ENCODE peak calls at places on chromosomes 4 and X, in four cellular contexts. H, F, N and R are unnamed samples.

GRCh38 chrX:19245711-19246269 is 97.9 kb upstream of the PDHA1 start:
- DNase-seq in H (no peak), F (no peak), N (no peak), R (no peak)

GRCh38 chr4:13701937-13702446 is 74.5 kb upstream of the BOD1L1 start:
- DNase-seq in H (no peak), F (no peak), N (no peak), R (peak; percentile 62)

GRCh38 chr4:75142850-75143249 is 209.9 kb downstream of the PARM1 start:
- DNase-seq in H (no peak), F (no peak), N (no peak), R (peak; percentile 12)

GRCh38 chrX:28920554-28920953 is 333.3 kb downstream of the IL1RAPL1 start:
- DNase-seq in H (no peak), F (no peak), N (peak; percentile 47), R (peak; percentile 8)

GRCh38 chr4:77473509-77473908 is 132.1 kb upstream of the CXCL13 start:
- DNase-seq in H (peak; percentile 32), F (no peak), N (peak; percentile 16), R (peak; percentile 4)

GRCh38 chr4:157713342-157713741 is 459.5 kb downstream of the GASK1B start:
- DNase-seq in H (no peak), F (no peak), N (no peak), R (no peak)

GRCh38 chr4:36761625-36762024 is 480.2 kb downstream of the DTHD1 start:
- DNase-seq in H (no peak), F (no peak), N (no peak), R (no peak)

GRCh38 chrX:151753313-151754041 is 18.9 kb downstream of the CNGA2 start:
- DNase-seq in H (peak; percentile 69), F (no peak), N (peak; percentile 49), R (peak; percentile 2)

GRCh38 chr4:74219241-74219640 is 61.3 kb downstream of the MTHFD2L start:
- DNase-seq in H (no peak), F (no peak), N (no peak), R (no peak)

GRCh38 chrX:44447214-44447613 is 95.4 kb downstream of the FUNDC1 start:
- DNase-seq in H (no peak), F (no peak), N (no peak), R (no peak)

GRCh38 chr4:25144870-25145481 is 15.3 kb downstream of the SEPSECS start:
- DNase-seq in H (peak; percentile 33), F (no peak), N (peak; percentile 61), R (peak; percentile 21)

GRCh38 chrX:110163488-110163887 is 154.4 kb downstream of the AMMECR1 start:
- DNase-seq in H (no peak), F (no peak), N (peak; percentile 29), R (peak; percentile 66)

GRCh38 chrX:71910526-71911022 is at the start of gene NHSL2:
- DNase-seq in H (no peak), F (no peak), N (no peak), R (peak; percentile 6)

GRCh38 chrX:65596270-65596669 is 61.7 kb upstream of the LAS1L start:
- DNase-seq in H (peak; percentile 52), F (peak; percentile 43), N (peak; percentile 54), R (peak; percentile 49)

GRCh38 chrX:39808471-39808917 is 289.3 kb downstream of the BCOR start:
- DNase-seq in H (peak; percentile 30), F (no peak), N (peak; percentile 74), R (peak; percentile 80)

GRCh38 chrX:9285342-9285771 is 179.5 kb upstream of the TBL1X start:
- DNase-seq in H (no peak), F (no peak), N (peak; percentile 62), R (no peak)

GRCh38 chr4:48651869-48652447 is 128.1 kb downstream of the FRYL start:
- DNase-seq in H (no peak), F (no peak), N (no peak), R (peak; percentile 28)

GRCh38 chrX:137915466-137915865 is 349.5 kb downstream of the ZIC3 start:
- DNase-seq in H (no peak), F (no peak), N (no peak), R (no peak)

GRCh38 chrX:108415891-108416290 is 22.3 kb downstream of the COL4A6 start:
- DNase-seq in H (no peak), F (no peak), N (peak; percentile 1), R (peak; percentile 57)

GRCh38 chr4:48116582-48116981 is 17.5 kb downstream of the TXK start:
- DNase-seq in H (no peak), F (no peak), N (no peak), R (no peak)

GRCh38 chrX:68693481-68694410 is 46.3 kb downstream of the STARD8 start:
- DNase-seq in H (peak; percentile 87), F (no peak), N (peak; percentile 75), R (peak; percentile 50)

GRCh38 chr4:45576275-45576674 is 547.6 kb downstream of the GABRG1 start:
- DNase-seq in H (no peak), F (no peak), N (no peak), R (no peak)

GRCh38 chr4:98747659-98748091 is 89.3 kb upstream of the TSPAN5 start:
- DNase-seq in H (no peak), F (no peak), N (peak; percentile 25), R (no peak)

GRCh38 chrX:39491548-39492297 is 606.0 kb downstream of the BCOR start:
- DNase-seq in H (peak; percentile 86), F (peak; percentile 58), N (no peak), R (no peak)

GRCh38 chrX:48786825-48787538 is 592 bp downstream of the GATA1 start:
- DNase-seq in H (no peak), F (no peak), N (no peak), R (no peak)

GRCh38 chr4:105714071-105714521 is 5.5 kb downstream of the GSTCD start:
- DNase-seq in H (no peak), F (no peak), N (no peak), R (no peak)

GRCh38 chr4:105387466-105387865 is 86.4 kb downstream of the PPA2 start:
- DNase-seq in H (no peak), F (no peak), N (no peak), R (peak; percentile 23)

GRCh38 chr4:144970597-144970996 is 127.4 kb downstream of the ANAPC10 start:
- DNase-seq in H (no peak), F (peak; percentile 63), N (no peak), R (no peak)

GRCh38 chrX:106341823-106342222 is 173.7 kb downstream of the PWWP3B start:
- DNase-seq in H (no peak), F (no peak), N (no peak), R (no peak)

GRCh38 chr4:128519163-128519810 is 231.7 kb upstream of the PGRMC2 start:
- DNase-seq in H (no peak), F (no peak), N (peak; percentile 50), R (peak; percentile 23)

GRCh38 chr4:80219301-80220025 is 22.2 kb downstream of the PRDM8 start:
- DNase-seq in H (peak; percentile 78), F (no peak), N (no peak), R (peak; percentile 60)

GRCh38 chr4:151672996-151673395 is 87.8 kb downstream of the GATB start:
- DNase-seq in H (no peak), F (no peak), N (no peak), R (no peak)

GRCh38 chr4:116705466-116705865 is 379.9 kb downstream of the TRAM1L1 start:
- DNase-seq in H (peak; percentile 37), F (no peak), N (no peak), R (no peak)

GRCh38 chrX:140563893-140564292 is 59.0 kb upstream of the SOX3 start:
- DNase-seq in H (no peak), F (no peak), N (no peak), R (no peak)
- TF ChIP-seq FOS in H (no peak), F (no peak), N (no peak), R (no peak)

GRCh38 chr4:1351854-1352633 is 5.0 kb downstream of the UVSSA start:
- DNase-seq in H (peak; percentile 82), F (peak; percentile 20), N (peak; percentile 63), R (peak; percentile 70)
- H2AFZ ChIP-seq in H (peak overlapping the region; percentile 42), F (peak overlapping the region; percentile 42), N (peak overlapping the region; percentile 71), R (peak overlapping the region; percentile 93)

GRCh38 chr4:184453402-184454160 is 20.8 kb downstream of the IRF2 start:
- DNase-seq in H (peak; percentile 33), F (no peak), N (peak; percentile 80), R (peak; percentile 95)
- TF ChIP-seq FOS in H (no peak), F (no peak), N (peak; percentile 51), R (no peak)

GRCh38 chr4:115575851-115576250 is 462.4 kb upstream of the NDST4 start:
- DNase-seq in H (no peak), F (no peak), N (no peak), R (no peak)
- H2AFZ ChIP-seq in H (no peak overlapping the region), F (no peak overlapping the region), N (no peak overlapping the region), R (no peak overlapping the region)

DNA sequence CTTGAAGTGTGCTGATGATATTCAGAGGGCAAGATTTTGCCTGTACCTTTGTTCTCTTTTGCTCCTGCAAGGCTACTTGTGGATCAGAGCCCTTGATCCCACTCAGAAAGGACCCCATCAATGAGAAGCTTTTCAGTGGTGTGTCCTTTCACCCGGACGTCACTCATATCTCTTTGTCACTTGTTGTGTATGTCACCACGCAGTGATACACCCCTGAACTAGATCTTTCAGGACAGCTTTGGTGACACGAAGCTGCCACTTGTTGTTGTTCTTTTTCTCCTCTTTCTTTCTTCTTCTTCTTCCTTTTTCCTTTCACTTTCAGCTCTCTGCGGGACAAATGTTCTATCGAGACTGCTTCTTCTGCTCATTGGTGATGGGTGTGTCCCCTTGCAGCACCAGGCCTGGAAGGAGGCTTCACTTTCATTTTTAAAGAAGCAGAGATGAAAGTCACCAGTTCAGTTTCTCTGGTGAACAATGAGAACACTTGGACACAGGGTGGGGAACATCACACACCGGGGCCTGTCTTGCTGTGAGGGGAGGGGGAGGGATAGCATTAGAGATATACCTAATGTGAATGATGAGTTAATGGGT is 83.6 kb downstream of the NBDY start:
- DNase-seq in H (no peak), F (peak; percentile 56), N (peak; percentile 4), R (no peak)
- TF ChIP-seq FOS in H (no peak), F (no peak), N (no peak), R (no peak)

DNA sequence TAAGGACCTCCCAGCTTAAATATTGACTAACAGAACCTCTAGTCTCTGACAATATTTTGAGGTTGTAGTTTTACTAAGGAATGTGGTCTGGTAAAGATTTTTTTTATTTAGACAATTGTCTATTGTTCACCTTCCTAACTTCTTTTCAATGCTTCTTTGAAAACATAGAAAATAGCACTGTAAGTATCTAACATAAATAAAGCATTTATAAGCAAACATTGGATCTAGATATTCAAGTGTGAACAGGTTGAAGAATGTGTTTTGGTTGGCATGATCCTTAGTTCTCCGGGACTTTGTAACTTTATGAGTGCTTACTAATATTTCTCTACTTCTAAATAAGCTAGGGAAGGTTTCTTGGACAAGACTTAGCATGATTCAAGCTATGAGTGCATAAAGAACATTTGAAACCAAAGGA is 285.4 kb upstream of the ARSJ start:
- DNase-seq in H (no peak), F (no peak), N (peak; percentile 48), R (peak; percentile 63)
- H2AFZ ChIP-seq in H (no peak overlapping the region), F (no peak overlapping the region), N (no peak overlapping the region), R (no peak overlapping the region)

GRCh38 chr4:155491336-155492131 is 114.8 kb upstream of the MAP9 start:
- DNase-seq in H (no peak), F (peak; percentile 27), N (no peak), R (peak; percentile 40)
- TF ChIP-seq FOS in H (no peak), F (no peak), N (no peak), R (no peak)

GRCh38 chr4:67575889-67576329 is 17.4 kb downstream of the STAP1 start:
- DNase-seq in H (no peak), F (no peak), N (no peak), R (no peak)
- H2AFZ ChIP-seq in H (peak overlapping the region; percentile 96), F (peak overlapping the region; percentile 5), N (no peak overlapping the region), R (no peak overlapping the region)